ENCODE peak calls at places on chromosome 20, in eight cellular contexts. One of them, this sample, is unnamed.

GRCh38 chr20:47583551-47583950 is 81.9 kb downstream of the NCOA3 start:
- DNase-seq in activated CD4-positive, alpha-beta T cell treated with anti-CD3 and anti-CD28 coated beads, Interleukin-2, amount 10 ng/mL, durations not matched to agents 24 days and 14 days: no peak
- DNase-seq in transverse colon: no peak
- DNase-seq in CD8-positive, alpha-beta T cell: no peak
- DNase-seq in HT1080: no peak
- DNase-seq in GM04504: no peak
- DNase-seq in BE2C: no peak
- DNase-seq in activated CD8-positive, alpha-beta memory T cell treated with anti-CD3 and anti-CD28 coated beads, Interleukin-2, amount 50 U/mL, for 4 hours: no peak
- DNase-seq in this sample: no peak

GRCh38 chr20:58073945-58074920 is 154.2 kb downstream of the ANKRD60 start:
- DNase-seq in activated CD4-positive, alpha-beta T cell treated with anti-CD3 and anti-CD28 coated beads, Interleukin-2, amount 10 ng/mL, durations not matched to agents 24 days and 14 days: no peak
- DNase-seq in transverse colon: no peak
- DNase-seq in CD8-positive, alpha-beta T cell: no peak
- DNase-seq in HT1080: peak
- DNase-seq in GM04504: peak
- DNase-seq in BE2C: no peak
- DNase-seq in activated CD8-positive, alpha-beta memory T cell treated with anti-CD3 and anti-CD28 coated beads, Interleukin-2, amount 50 U/mL, for 4 hours: no peak
- DNase-seq in this sample: no peak

GRCh38 chr20:47412073-47412472 is 55.6 kb upstream of the ZMYND8 start:
- DNase-seq in activated CD4-positive, alpha-beta T cell treated with anti-CD3 and anti-CD28 coated beads, Interleukin-2, amount 10 ng/mL, durations not matched to agents 24 days and 14 days: no peak
- DNase-seq in transverse colon: peak
- DNase-seq in CD8-positive, alpha-beta T cell: no peak
- DNase-seq in HT1080: no peak
- DNase-seq in GM04504: no peak
- DNase-seq in BE2C: no peak
- DNase-seq in activated CD8-positive, alpha-beta memory T cell treated with anti-CD3 and anti-CD28 coated beads, Interleukin-2, amount 50 U/mL, for 4 hours: no peak
- DNase-seq in this sample: no peak

GRCh38 chr20:50229156-50229605 is 38.6 kb downstream of the CEBPB start:
- DNase-seq in activated CD4-positive, alpha-beta T cell treated with anti-CD3 and anti-CD28 coated beads, Interleukin-2, amount 10 ng/mL, durations not matched to agents 24 days and 14 days: no peak
- DNase-seq in transverse colon: no peak
- DNase-seq in CD8-positive, alpha-beta T cell: no peak
- DNase-seq in HT1080: no peak
- DNase-seq in GM04504: no peak
- DNase-seq in BE2C: no peak
- DNase-seq in activated CD8-positive, alpha-beta memory T cell treated with anti-CD3 and anti-CD28 coated beads, Interleukin-2, amount 50 U/mL, for 4 hours: no peak
- DNase-seq in this sample: no peak

GRCh38 chr20:19913927-19914614 is 103.1 kb upstream of the NAA20 start:
- DNase-seq in activated CD4-positive, alpha-beta T cell treated with anti-CD3 and anti-CD28 coated beads, Interleukin-2, amount 10 ng/mL, durations not matched to agents 24 days and 14 days: no peak
- DNase-seq in transverse colon: no peak
- DNase-seq in CD8-positive, alpha-beta T cell: no peak
- DNase-seq in HT1080: peak
- DNase-seq in GM04504: no peak
- DNase-seq in BE2C: no peak
- DNase-seq in activated CD8-positive, alpha-beta memory T cell treated with anti-CD3 and anti-CD28 coated beads, Interleukin-2, amount 50 U/mL, for 4 hours: no peak
- DNase-seq in this sample: no peak

GRCh38 chr20:58439974-58440767 is 51.1 kb downstream of the VAPB start:
- DNase-seq in activated CD4-positive, alpha-beta T cell treated with anti-CD3 and anti-CD28 coated beads, Interleukin-2, amount 10 ng/mL, durations not matched to agents 24 days and 14 days: no peak
- DNase-seq in transverse colon: no peak
- DNase-seq in CD8-positive, alpha-beta T cell: no peak
- DNase-seq in HT1080: peak
- DNase-seq in GM04504: no peak
- DNase-seq in BE2C: no peak
- DNase-seq in activated CD8-positive, alpha-beta memory T cell treated with anti-CD3 and anti-CD28 coated beads, Interleukin-2, amount 50 U/mL, for 4 hours: no peak
- DNase-seq in this sample: no peak

GRCh38 chr20:49832632-49833327 is 20.2 kb downstream of the SLC9A8 start:
- DNase-seq in activated CD4-positive, alpha-beta T cell treated with anti-CD3 and anti-CD28 coated beads, Interleukin-2, amount 10 ng/mL, durations not matched to agents 24 days and 14 days: no peak
- DNase-seq in transverse colon: no peak
- DNase-seq in CD8-positive, alpha-beta T cell: no peak
- DNase-seq in HT1080: no peak
- DNase-seq in GM04504: no peak
- DNase-seq in BE2C: no peak
- DNase-seq in activated CD8-positive, alpha-beta memory T cell treated with anti-CD3 and anti-CD28 coated beads, Interleukin-2, amount 50 U/mL, for 4 hours: no peak
- DNase-seq in this sample: no peak

GRCh38 chr20:50017576-50018248 is 34.9 kb downstream of the SNAI1 start:
- DNase-seq in activated CD4-positive, alpha-beta T cell treated with anti-CD3 and anti-CD28 coated beads, Interleukin-2, amount 10 ng/mL, durations not matched to agents 24 days and 14 days: no peak
- DNase-seq in transverse colon: no peak
- DNase-seq in CD8-positive, alpha-beta T cell: no peak
- DNase-seq in HT1080: no peak
- DNase-seq in GM04504: no peak
- DNase-seq in BE2C: no peak
- DNase-seq in activated CD8-positive, alpha-beta memory T cell treated with anti-CD3 and anti-CD28 coated beads, Interleukin-2, amount 50 U/mL, for 4 hours: no peak
- DNase-seq in this sample: no peak

GRCh38 chr20:44203161-44203560 is 7.4 kb downstream of the OSER1 start:
- DNase-seq in activated CD4-positive, alpha-beta T cell treated with anti-CD3 and anti-CD28 coated beads, Interleukin-2, amount 10 ng/mL, durations not matched to agents 24 days and 14 days: no peak
- DNase-seq in transverse colon: no peak
- DNase-seq in CD8-positive, alpha-beta T cell: no peak
- DNase-seq in HT1080: no peak
- DNase-seq in GM04504: no peak
- DNase-seq in BE2C: no peak
- DNase-seq in activated CD8-positive, alpha-beta memory T cell treated with anti-CD3 and anti-CD28 coated beads, Interleukin-2, amount 50 U/mL, for 4 hours: no peak
- DNase-seq in this sample: no peak

GRCh38 chr20:62142252-62143117 is 709 bp downstream of the PSMA7 start:
- DNase-seq in activated CD4-positive, alpha-beta T cell treated with anti-CD3 and anti-CD28 coated beads, Interleukin-2, amount 10 ng/mL, durations not matched to agents 24 days and 14 days: no peak
- DNase-seq in transverse colon: peak
- DNase-seq in CD8-positive, alpha-beta T cell: no peak
- DNase-seq in HT1080: no peak
- DNase-seq in GM04504: no peak
- DNase-seq in BE2C: no peak
- DNase-seq in activated CD8-positive, alpha-beta memory T cell treated with anti-CD3 and anti-CD28 coated beads, Interleukin-2, amount 50 U/mL, for 4 hours: no peak
- DNase-seq in this sample: no peak

GRCh38 chr20:51249215-51249614 is 226.3 kb upstream of the KCNG1 start:
- DNase-seq in activated CD4-positive, alpha-beta T cell treated with anti-CD3 and anti-CD28 coated beads, Interleukin-2, amount 10 ng/mL, durations not matched to agents 24 days and 14 days: no peak
- DNase-seq in transverse colon: no peak
- DNase-seq in CD8-positive, alpha-beta T cell: no peak
- DNase-seq in HT1080: no peak
- DNase-seq in GM04504: no peak
- DNase-seq in BE2C: no peak
- DNase-seq in activated CD8-positive, alpha-beta memory T cell treated with anti-CD3 and anti-CD28 coated beads, Interleukin-2, amount 50 U/mL, for 4 hours: no peak
- DNase-seq in this sample: no peak

GRCh38 chr20:36927704-36928103 is 23.8 kb downstream of the SAMHD1 start:
- DNase-seq in activated CD4-positive, alpha-beta T cell treated with anti-CD3 and anti-CD28 coated beads, Interleukin-2, amount 10 ng/mL, durations not matched to agents 24 days and 14 days: no peak
- DNase-seq in transverse colon: no peak
- DNase-seq in CD8-positive, alpha-beta T cell: no peak
- DNase-seq in HT1080: no peak
- DNase-seq in GM04504: no peak
- DNase-seq in BE2C: no peak
- DNase-seq in activated CD8-positive, alpha-beta memory T cell treated with anti-CD3 and anti-CD28 coated beads, Interleukin-2, amount 50 U/mL, for 4 hours: no peak
- DNase-seq in this sample: no peak

GRCh38 chr20:45325367-45325766 is 17.3 kb upstream of the MATN4 start:
- DNase-seq in activated CD4-positive, alpha-beta T cell treated with anti-CD3 and anti-CD28 coated beads, Interleukin-2, amount 10 ng/mL, durations not matched to agents 24 days and 14 days: no peak
- DNase-seq in transverse colon: no peak
- DNase-seq in CD8-positive, alpha-beta T cell: no peak
- DNase-seq in HT1080: no peak
- DNase-seq in GM04504: no peak
- DNase-seq in BE2C: no peak
- DNase-seq in activated CD8-positive, alpha-beta memory T cell treated with anti-CD3 and anti-CD28 coated beads, Interleukin-2, amount 50 U/mL, for 4 hours: no peak
- DNase-seq in this sample: no peak

GRCh38 chr20:7976015-7976414 is 35.8 kb upstream of the HAO1 start:
- DNase-seq in activated CD4-positive, alpha-beta T cell treated with anti-CD3 and anti-CD28 coated beads, Interleukin-2, amount 10 ng/mL, durations not matched to agents 24 days and 14 days: no peak
- DNase-seq in transverse colon: no peak
- DNase-seq in CD8-positive, alpha-beta T cell: no peak
- DNase-seq in HT1080: peak
- DNase-seq in GM04504: no peak
- DNase-seq in BE2C: no peak
- DNase-seq in activated CD8-positive, alpha-beta memory T cell treated with anti-CD3 and anti-CD28 coated beads, Interleukin-2, amount 50 U/mL, for 4 hours: no peak
- DNase-seq in this sample: no peak

GRCh38 chr20:54140927-54141566 is 32.7 kb downstream of the CYP24A1 start:
- DNase-seq in activated CD4-positive, alpha-beta T cell treated with anti-CD3 and anti-CD28 coated beads, Interleukin-2, amount 10 ng/mL, durations not matched to agents 24 days and 14 days: no peak
- DNase-seq in transverse colon: no peak
- DNase-seq in CD8-positive, alpha-beta T cell: no peak
- DNase-seq in HT1080: peak
- DNase-seq in GM04504: no peak
- DNase-seq in BE2C: no peak
- DNase-seq in activated CD8-positive, alpha-beta memory T cell treated with anti-CD3 and anti-CD28 coated beads, Interleukin-2, amount 50 U/mL, for 4 hours: no peak
- DNase-seq in this sample: no peak

GRCh38 chr20:37479925-37480691 is 40.9 kb upstream of the NNAT start:
- DNase-seq in activated CD4-positive, alpha-beta T cell treated with anti-CD3 and anti-CD28 coated beads, Interleukin-2, amount 10 ng/mL, durations not matched to agents 24 days and 14 days: no peak
- DNase-seq in transverse colon: no peak
- DNase-seq in CD8-positive, alpha-beta T cell: no peak
- DNase-seq in HT1080: no peak
- DNase-seq in GM04504: no peak
- DNase-seq in BE2C: no peak
- DNase-seq in activated CD8-positive, alpha-beta memory T cell treated with anti-CD3 and anti-CD28 coated beads, Interleukin-2, amount 50 U/mL, for 4 hours: no peak
- DNase-seq in this sample: no peak

GRCh38 chr20:16571333-16571732 is 1.9 kb downstream of the KIF16B start:
- DNase-seq in activated CD4-positive, alpha-beta T cell treated with anti-CD3 and anti-CD28 coated beads, Interleukin-2, amount 10 ng/mL, durations not matched to agents 24 days and 14 days: no peak
- DNase-seq in transverse colon: no peak
- DNase-seq in CD8-positive, alpha-beta T cell: no peak
- DNase-seq in HT1080: no peak
- DNase-seq in GM04504: no peak
- DNase-seq in BE2C: no peak
- DNase-seq in activated CD8-positive, alpha-beta memory T cell treated with anti-CD3 and anti-CD28 coated beads, Interleukin-2, amount 50 U/mL, for 4 hours: no peak
- DNase-seq in this sample: no peak

GRCh38 chr20:47253860-47254259 is 102.6 kb downstream of the ZMYND8 start:
- DNase-seq in activated CD4-positive, alpha-beta T cell treated with anti-CD3 and anti-CD28 coated beads, Interleukin-2, amount 10 ng/mL, durations not matched to agents 24 days and 14 days: no peak
- DNase-seq in transverse colon: no peak
- DNase-seq in CD8-positive, alpha-beta T cell: no peak
- DNase-seq in HT1080: no peak
- DNase-seq in GM04504: no peak
- DNase-seq in BE2C: no peak
- DNase-seq in activated CD8-positive, alpha-beta memory T cell treated with anti-CD3 and anti-CD28 coated beads, Interleukin-2, amount 50 U/mL, for 4 hours: no peak
- DNase-seq in this sample: no peak

GRCh38 chr20:45974896-45975565 is 3.0 kb upstream of the ZNF335 start:
- DNase-seq in activated CD4-positive, alpha-beta T cell treated with anti-CD3 and anti-CD28 coated beads, Interleukin-2, amount 10 ng/mL, durations not matched to agents 24 days and 14 days: no peak
- DNase-seq in transverse colon: no peak
- DNase-seq in CD8-positive, alpha-beta T cell: no peak
- DNase-seq in HT1080: no peak
- DNase-seq in GM04504: no peak
- DNase-seq in BE2C: no peak
- DNase-seq in activated CD8-positive, alpha-beta memory T cell treated with anti-CD3 and anti-CD28 coated beads, Interleukin-2, amount 50 U/mL, for 4 hours: no peak
- DNase-seq in this sample: no peak

GRCh38 chr20:4303136-4303535 is 287.8 kb upstream of the RNF24 start:
- DNase-seq in activated CD4-positive, alpha-beta T cell treated with anti-CD3 and anti-CD28 coated beads, Interleukin-2, amount 10 ng/mL, durations not matched to agents 24 days and 14 days: no peak
- DNase-seq in transverse colon: no peak
- DNase-seq in CD8-positive, alpha-beta T cell: no peak
- DNase-seq in HT1080: no peak
- DNase-seq in GM04504: no peak
- DNase-seq in BE2C: no peak
- DNase-seq in activated CD8-positive, alpha-beta memory T cell treated with anti-CD3 and anti-CD28 coated beads, Interleukin-2, amount 50 U/mL, for 4 hours: no peak
- DNase-seq in this sample: no peak

GRCh38 chr20:63328026-63328700 is 33.0 kb downstream of the CHRNA4 start:
- DNase-seq in activated CD4-positive, alpha-beta T cell treated with anti-CD3 and anti-CD28 coated beads, Interleukin-2, amount 10 ng/mL, durations not matched to agents 24 days and 14 days: no peak
- DNase-seq in transverse colon: no peak
- DNase-seq in CD8-positive, alpha-beta T cell: no peak
- DNase-seq in HT1080: no peak
- DNase-seq in GM04504: no peak
- DNase-seq in BE2C: no peak
- DNase-seq in activated CD8-positive, alpha-beta memory T cell treated with anti-CD3 and anti-CD28 coated beads, Interleukin-2, amount 50 U/mL, for 4 hours: no peak
- DNase-seq in this sample: no peak

GRCh38 chr20:19784511-19785172 is 26.6 kb downstream of the RIN2 start:
- DNase-seq in activated CD4-positive, alpha-beta T cell treated with anti-CD3 and anti-CD28 coated beads, Interleukin-2, amount 10 ng/mL, durations not matched to agents 24 days and 14 days: peak
- DNase-seq in transverse colon: peak
- DNase-seq in CD8-positive, alpha-beta T cell: no peak
- DNase-seq in HT1080: peak
- DNase-seq in GM04504: peak
- DNase-seq in BE2C: peak
- DNase-seq in activated CD8-positive, alpha-beta memory T cell treated with anti-CD3 and anti-CD28 coated beads, Interleukin-2, amount 50 U/mL, for 4 hours: no peak
- DNase-seq in this sample: peak

GRCh38 chr20:9550283-9550682 is 35.9 kb downstream of the LAMP5 start:
- DNase-seq in activated CD4-positive, alpha-beta T cell treated with anti-CD3 and anti-CD28 coated beads, Interleukin-2, amount 10 ng/mL, durations not matched to agents 24 days and 14 days: no peak
- DNase-seq in transverse colon: no peak
- DNase-seq in CD8-positive, alpha-beta T cell: no peak
- DNase-seq in HT1080: no peak
- DNase-seq in GM04504: no peak
- DNase-seq in BE2C: no peak
- DNase-seq in activated CD8-positive, alpha-beta memory T cell treated with anti-CD3 and anti-CD28 coated beads, Interleukin-2, amount 50 U/mL, for 4 hours: no peak
- DNase-seq in this sample: no peak

GRCh38 chr20:45436732-45437485 is 21.0 kb downstream of the PIGT start:
- DNase-seq in activated CD4-positive, alpha-beta T cell treated with anti-CD3 and anti-CD28 coated beads, Interleukin-2, amount 10 ng/mL, durations not matched to agents 24 days and 14 days: peak
- DNase-seq in transverse colon: peak
- DNase-seq in CD8-positive, alpha-beta T cell: peak
- DNase-seq in HT1080: peak
- DNase-seq in GM04504: peak
- DNase-seq in BE2C: peak
- DNase-seq in activated CD8-positive, alpha-beta memory T cell treated with anti-CD3 and anti-CD28 coated beads, Interleukin-2, amount 50 U/mL, for 4 hours: peak
- DNase-seq in this sample: peak

GRCh38 chr20:23245553-23246128 is 105.0 kb upstream of the NXT1 start:
- DNase-seq in activated CD4-positive, alpha-beta T cell treated with anti-CD3 and anti-CD28 coated beads, Interleukin-2, amount 10 ng/mL, durations not matched to agents 24 days and 14 days: peak
- DNase-seq in transverse colon: peak
- DNase-seq in CD8-positive, alpha-beta T cell: no peak
- DNase-seq in HT1080: peak
- DNase-seq in GM04504: no peak
- DNase-seq in BE2C: no peak
- DNase-seq in activated CD8-positive, alpha-beta memory T cell treated with anti-CD3 and anti-CD28 coated beads, Interleukin-2, amount 50 U/mL, for 4 hours: no peak
- DNase-seq in this sample: peak

GRCh38 chr20:38106461-38106860 is 58.6 kb downstream of the TGM2 start:
- DNase-seq in activated CD4-positive, alpha-beta T cell treated with anti-CD3 and anti-CD28 coated beads, Interleukin-2, amount 10 ng/mL, durations not matched to agents 24 days and 14 days: no peak
- DNase-seq in transverse colon: no peak
- DNase-seq in CD8-positive, alpha-beta T cell: no peak
- DNase-seq in HT1080: no peak
- DNase-seq in GM04504: no peak
- DNase-seq in BE2C: no peak
- DNase-seq in activated CD8-positive, alpha-beta memory T cell treated with anti-CD3 and anti-CD28 coated beads, Interleukin-2, amount 50 U/mL, for 4 hours: no peak
- DNase-seq in this sample: peak

GRCh38 chr20:24816907-24817306 is 132.2 kb upstream of the CST7 start:
- DNase-seq in activated CD4-positive, alpha-beta T cell treated with anti-CD3 and anti-CD28 coated beads, Interleukin-2, amount 10 ng/mL, durations not matched to agents 24 days and 14 days: no peak
- DNase-seq in transverse colon: no peak
- DNase-seq in CD8-positive, alpha-beta T cell: no peak
- DNase-seq in HT1080: no peak
- DNase-seq in GM04504: no peak
- DNase-seq in BE2C: no peak
- DNase-seq in activated CD8-positive, alpha-beta memory T cell treated with anti-CD3 and anti-CD28 coated beads, Interleukin-2, amount 50 U/mL, for 4 hours: no peak
- DNase-seq in this sample: no peak

GRCh38 chr20:25046736-25047666 is 10.9 kb downstream of the ACSS1 start:
- DNase-seq in activated CD4-positive, alpha-beta T cell treated with anti-CD3 and anti-CD28 coated beads, Interleukin-2, amount 10 ng/mL, durations not matched to agents 24 days and 14 days: no peak
- DNase-seq in transverse colon: peak
- DNase-seq in CD8-positive, alpha-beta T cell: no peak
- DNase-seq in HT1080: no peak
- DNase-seq in GM04504: no peak
- DNase-seq in BE2C: no peak
- DNase-seq in activated CD8-positive, alpha-beta memory T cell treated with anti-CD3 and anti-CD28 coated beads, Interleukin-2, amount 50 U/mL, for 4 hours: no peak
- DNase-seq in this sample: no peak

GRCh38 chr20:58691773-58692578 is 624 bp upstream of the NPEPL1 start:
- DNase-seq in activated CD4-positive, alpha-beta T cell treated with anti-CD3 and anti-CD28 coated beads, Interleukin-2, amount 10 ng/mL, durations not matched to agents 24 days and 14 days: no peak
- DNase-seq in transverse colon: peak
- DNase-seq in CD8-positive, alpha-beta T cell: no peak
- DNase-seq in HT1080: no peak
- DNase-seq in GM04504: no peak
- DNase-seq in BE2C: no peak
- DNase-seq in activated CD8-positive, alpha-beta memory T cell treated with anti-CD3 and anti-CD28 coated beads, Interleukin-2, amount 50 U/mL, for 4 hours: no peak
- DNase-seq in this sample: no peak

GRCh38 chr20:49377326-49377725 is 99.5 kb upstream of the ZNFX1 start:
- DNase-seq in activated CD4-positive, alpha-beta T cell treated with anti-CD3 and anti-CD28 coated beads, Interleukin-2, amount 10 ng/mL, durations not matched to agents 24 days and 14 days: peak
- DNase-seq in transverse colon: no peak
- DNase-seq in CD8-positive, alpha-beta T cell: no peak
- DNase-seq in HT1080: no peak
- DNase-seq in GM04504: no peak
- DNase-seq in BE2C: no peak
- DNase-seq in activated CD8-positive, alpha-beta memory T cell treated with anti-CD3 and anti-CD28 coated beads, Interleukin-2, amount 50 U/mL, for 4 hours: no peak
- DNase-seq in this sample: no peak

GRCh38 chr20:35714127-35714526 is 14.9 kb downstream of the ROMO1 start:
- DNase-seq in activated CD4-positive, alpha-beta T cell treated with anti-CD3 and anti-CD28 coated beads, Interleukin-2, amount 10 ng/mL, durations not matched to agents 24 days and 14 days: no peak
- DNase-seq in transverse colon: no peak
- DNase-seq in CD8-positive, alpha-beta T cell: no peak
- DNase-seq in HT1080: no peak
- DNase-seq in GM04504: no peak
- DNase-seq in BE2C: no peak
- DNase-seq in activated CD8-positive, alpha-beta memory T cell treated with anti-CD3 and anti-CD28 coated beads, Interleukin-2, amount 50 U/mL, for 4 hours: no peak
- DNase-seq in this sample: no peak

GRCh38 chr20:51888186-51888790 is 86.0 kb upstream of the SALL4 start:
- DNase-seq in activated CD4-positive, alpha-beta T cell treated with anti-CD3 and anti-CD28 coated beads, Interleukin-2, amount 10 ng/mL, durations not matched to agents 24 days and 14 days: no peak
- DNase-seq in transverse colon: no peak
- DNase-seq in CD8-positive, alpha-beta T cell: no peak
- DNase-seq in HT1080: no peak
- DNase-seq in GM04504: no peak
- DNase-seq in BE2C: no peak
- DNase-seq in activated CD8-positive, alpha-beta memory T cell treated with anti-CD3 and anti-CD28 coated beads, Interleukin-2, amount 50 U/mL, for 4 hours: no peak
- DNase-seq in this sample: no peak

GRCh38 chr20:49475979-49476378 is 6.5 kb downstream of the KCNB1 start:
- DNase-seq in activated CD4-positive, alpha-beta T cell treated with anti-CD3 and anti-CD28 coated beads, Interleukin-2, amount 10 ng/mL, durations not matched to agents 24 days and 14 days: no peak
- DNase-seq in transverse colon: no peak
- DNase-seq in CD8-positive, alpha-beta T cell: no peak
- DNase-seq in HT1080: no peak
- DNase-seq in GM04504: no peak
- DNase-seq in BE2C: peak
- DNase-seq in activated CD8-positive, alpha-beta memory T cell treated with anti-CD3 and anti-CD28 coated beads, Interleukin-2, amount 50 U/mL, for 4 hours: no peak
- DNase-seq in this sample: no peak

GRCh38 chr20:20184711-20185110 is 132.4 kb downstream of the CFAP61 start:
- DNase-seq in activated CD4-positive, alpha-beta T cell treated with anti-CD3 and anti-CD28 coated beads, Interleukin-2, amount 10 ng/mL, durations not matched to agents 24 days and 14 days: no peak
- DNase-seq in transverse colon: no peak
- DNase-seq in CD8-positive, alpha-beta T cell: no peak
- DNase-seq in HT1080: no peak
- DNase-seq in GM04504: no peak
- DNase-seq in BE2C: no peak
- DNase-seq in activated CD8-positive, alpha-beta memory T cell treated with anti-CD3 and anti-CD28 coated beads, Interleukin-2, amount 50 U/mL, for 4 hours: no peak
- DNase-seq in this sample: no peak

This sample was measured in SJCRH30.